ENCODE peak calls at places on chromosome 20, in four cellular contexts. B is activated CD8-positive, alpha-beta memory T cell treated with anti-CD3 and anti-CD28 coated beads for 24 hours; D is fibroblast of lung; T is NCI-H510A treated with DMSO at 0.1 percent for 48 hours. Q is an unnamed sample.

GRCh38 chr20:62928246-62928939 is 2.1 kb upstream of the DIDO1 start:
- DNase-seq in T (no peak), B (no peak), D (no peak), Q (no peak)

GRCh38 chr20:59820204-59821041 is 113.0 kb downstream of the SYCP2 start:
- DNase-seq in D (no peak), T (peak), B (no peak), Q (peak)

GRCh38 chr20:20482453-20482852 is 114.5 kb downstream of the INSM1 start:
- DNase-seq in B (no peak), T (no peak), D (no peak), Q (no peak)

GRCh38 chr20:48054051-48054450 is 268.8 kb upstream of the SULF2 start:
- DNase-seq in B (no peak), D (no peak), T (no peak), Q (no peak)

GRCh38 chr20:23668477-23668951 is 20.3 kb downstream of the CST4 start:
- DNase-seq in D (peak), T (peak), B (peak), Q (peak)

GRCh38 chr20:13263451-13263850 is 42.4 kb downstream of the ISM1 start:
- DNase-seq in T (no peak), D (no peak), B (no peak), Q (no peak)

GRCh38 chr20:57747889-57748456 is 38.2 kb upstream of the PMEPA1 start:
- DNase-seq in B (no peak), D (peak), T (no peak), Q (no peak)

GRCh38 chr20:61119263-61119662 is 132.8 kb upstream of the CDH4 start:
- DNase-seq in D (no peak), T (no peak), B (no peak), Q (no peak)

GRCh38 chr20:36606171-36607116 is 865 bp downstream of the RAB5IF start:
- DNase-seq in D (peak), T (no peak), B (no peak), Q (no peak)

GRCh38 chr20:51995551-51995951 is 193.2 kb upstream of the SALL4 start:
- DNase-seq in D (peak), T (no peak), B (no peak), Q (no peak)

GRCh38 chr20:31630187-31630790 is 7.4 kb upstream of the COX4I2 start:
- DNase-seq in T (no peak), B (no peak), D (no peak), Q (no peak)

GRCh38 chr20:44092551-44093248 is 94.3 kb downstream of the JPH2 start:
- DNase-seq in B (no peak), D (peak), T (peak), Q (peak)

GRCh38 chr20:12815369-12815768 is 193.4 kb upstream of the SPTLC3 start:
- DNase-seq in B (no peak), T (no peak), D (no peak), Q (no peak)

GRCh38 chr20:58722877-58723627 is 30.5 kb downstream of the NPEPL1 start:
- DNase-seq in T (no peak), D (no peak), B (no peak), Q (no peak)

GRCh38 chr20:19995220-19995863 is 21.8 kb upstream of the NAA20 start:
- DNase-seq in B (no peak), T (peak), D (peak), Q (peak)

GRCh38 chr20:10113746-10114145 is 79.0 kb downstream of the ANKEF1 start:
- DNase-seq in T (no peak), B (no peak), D (peak), Q (no peak)

Q was measured in SHP77 treated with DMSO at 0.1 percent for 48 hours.